ENCODE peak calls at places on chromosomes 7 and 10, in eight cellular contexts. U is dorsolateral prefrontal cortex, K is fibroblast of villous mesenchyme, B is neural progenitor cell, V is thoracic aorta, L is AG09309, M is bronchial epithelial cell, O is BE2C. Y is an unnamed sample.

GRCh38 chr7:27172388-27172774 is 1.7 kb downstream of the HOXA10 start:
- DNase-seq in L (no peak), V (no peak), M (no peak), B (no peak), K (peak), U (no peak), O (peak), Y (peak)

GRCh38 chr10:65142641-65143435 is 1621.6 kb downstream of the REEP3 start:
- DNase-seq in L (no peak), V (no peak), O (no peak), M (peak), U (no peak), K (no peak), B (no peak), Y (no peak)

GRCh38 chr10:102998508-102998907 is 80.4 kb downstream of the CNNM2 start:
- DNase-seq in K (no peak), B (no peak), O (no peak), M (peak), U (no peak), V (no peak), L (no peak), Y (no peak)

GRCh38 chr7:143361552-143362125 is 874 bp downstream of the FAM131B start:
- DNase-seq in B (peak), O (no peak), L (no peak), M (no peak), U (peak), K (no peak), V (no peak), Y (no peak)

GRCh38 chr7:133703547-133703946 is 423.6 kb upstream of the LRGUK start:
- DNase-seq in V (no peak), U (no peak), K (peak), L (peak), O (peak), B (no peak), M (peak), Y (peak)

GRCh38 chr10:74502963-74503608 is 323.3 kb upstream of the KAT6B start:
- DNase-seq in O (no peak), M (peak), V (no peak), U (no peak), L (peak), B (no peak), K (peak), Y (peak)

GRCh38 chr10:130493446-130494198 is 357.4 kb downstream of the GLRX3 start:
- DNase-seq in O (no peak), B (peak), V (no peak), M (no peak), U (no peak), K (no peak), L (no peak), Y (no peak)

GRCh38 chr10:122328676-122329075 is 45.8 kb upstream of the PLEKHA1 start:
- DNase-seq in V (no peak), B (no peak), O (no peak), L (no peak), K (no peak), M (no peak), U (no peak), Y (no peak)

GRCh38 chr7:47349401-47349800 is 232.5 kb downstream of the TNS3 start:
- DNase-seq in M (no peak), B (no peak), L (no peak), V (no peak), O (no peak), U (no peak), K (no peak), Y (no peak)

GRCh38 chr7:18694911-18695310 is 199.4 kb downstream of the HDAC9 start:
- DNase-seq in K (no peak), V (no peak), U (no peak), B (no peak), M (no peak), O (no peak), L (no peak), Y (no peak)

GRCh38 chr7:18698258-18698734 is 202.7 kb downstream of the HDAC9 start:
- DNase-seq in B (no peak), O (peak), M (no peak), U (no peak), V (no peak), K (no peak), L (no peak), Y (no peak)

GRCh38 chr7:18703743-18704142 is 208.2 kb downstream of the HDAC9 start:
- DNase-seq in O (no peak), M (no peak), B (no peak), U (no peak), L (no peak), V (no peak), K (no peak), Y (no peak)

GRCh38 chr7:18702071-18702829 is 206.7 kb downstream of the HDAC9 start:
- DNase-seq in O (peak), B (no peak), U (no peak), V (no peak), L (no peak), M (no peak), K (no peak), Y (no peak)

GRCh38 chr7:18700147-18700546 is 204.6 kb downstream of the HDAC9 start:
- DNase-seq in L (no peak), K (no peak), M (no peak), V (no peak), B (peak), U (no peak), O (peak), Y (no peak)
- TF ChIP-seq CTCF in L (no peak), K (no peak), M (no peak), V (no peak), B (peak), U (no peak), O (peak), Y (no peak)

GRCh38 chr7:20488850-20489249 is 126.6 kb upstream of the ABCB5 start:
- DNase-seq in B (no peak), L (no peak), M (no peak), K (no peak), V (no peak), O (no peak), U (no peak), Y (no peak)

DNA sequence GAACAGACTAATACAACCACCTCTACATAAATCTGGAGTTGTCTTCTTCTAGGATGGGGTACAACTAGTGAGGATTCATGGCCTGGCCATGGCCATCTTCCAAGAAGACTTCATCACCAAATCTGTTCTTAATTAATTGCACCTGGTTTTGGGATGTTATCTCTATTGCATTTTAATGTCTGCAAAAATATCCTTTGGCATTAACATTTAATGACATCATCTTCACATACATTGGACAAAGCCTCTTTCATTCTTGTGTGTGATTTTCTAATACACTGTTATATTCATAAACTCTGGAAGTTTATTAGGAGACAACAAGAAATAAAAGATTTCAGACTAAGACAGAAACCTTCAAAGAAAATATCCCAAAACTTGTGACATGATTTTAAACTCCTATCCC is 124.2 kb upstream of the ABCB5 start:
- DNase-seq in L (no peak), V (no peak), O (no peak), M (no peak), K (no peak), U (no peak), B (no peak), Y (no peak)
- H3K4me3 ChIP-seq in L (no peak), V (no peak), O (no peak), M (no peak), K (no peak), U (no peak), B (no peak), Y (no peak)

GRCh38 chr10:4391683-4392082 is 434.3 kb upstream of the AKR1E2 start:
- DNase-seq in U (no peak), B (no peak), O (no peak), L (no peak), K (no peak), V (no peak), M (peak), Y (peak)
- TF ChIP-seq CTCF in U (no peak), B (no peak), O (no peak), L (peak), K (peak), V (no peak), M (no peak), Y (no peak)

GRCh38 chr7:45435846-45436245 is 138.3 kb upstream of the ADCY1 start:
- DNase-seq in O (no peak), U (no peak), K (peak), M (peak), B (no peak), L (peak), V (no peak), Y (peak)
- H3K4me3 ChIP-seq in O (no peak), U (no peak), K (no peak), M (no peak), B (no peak), L (no peak), V (no peak), Y (no peak)